ENCODE peak calls at places on chromosomes 1 and 21, in seven cellular contexts. G, T, X, C, Z, I and U are unnamed samples.

GRCh38 chr21:14916676-14917141 is 148.1 kb downstream of the NRIP1 start:
- DNase-seq in X (no peak), T (no peak), C (no peak), G (no peak), Z (peak), I (no peak), U (no peak)

GRCh38 chr1:231512147-231512698 is 16.2 kb upstream of the TSNAX start:
- DNase-seq in T (no peak), C (no peak), X (no peak), I (no peak), G (no peak), Z (peak), U (no peak)

GRCh38 chr21:41868062-41868710 is 11.0 kb downstream of the PRDM15 start:
- DNase-seq in C (no peak), Z (peak), I (peak), X (no peak), T (no peak), G (no peak), U (no peak)

GRCh38 chr1:89808429-89809117 is 12.3 kb upstream of the LRRC8D start:
- DNase-seq in T (no peak), G (no peak), C (no peak), I (no peak), X (no peak), Z (peak), U (no peak)

GRCh38 chr21:37463083-37463780 is 96.7 kb downstream of the DYRK1A start:
- DNase-seq in C (no peak), X (no peak), G (no peak), Z (peak), T (no peak), I (no peak), U (no peak)

GRCh38 chr1:163263818-163264217 is 57.9 kb upstream of the NUF2 start:
- DNase-seq in C (no peak), I (no peak), G (no peak), Z (no peak), X (no peak), T (no peak), U (no peak)

GRCh38 chr1:69739181-69739580 is 171.5 kb downstream of the LRRC7 start:
- DNase-seq in C (no peak), Z (no peak), I (no peak), X (no peak), G (no peak), T (no peak), U (no peak)

GRCh38 chr1:202987922-202988583 is 19.1 kb upstream of the TMEM183A start:
- DNase-seq in G (no peak), Z (no peak), T (no peak), X (no peak), I (no peak), C (no peak), U (no peak)

GRCh38 chr1:28893403-28894102 is 20.8 kb upstream of the EPB41 start:
- DNase-seq in G (no peak), C (no peak), Z (peak), T (no peak), I (peak), X (no peak), U (no peak)

GRCh38 chr1:165224504-165224903 is 132.0 kb downstream of the LMX1A start:
- DNase-seq in I (no peak), Z (no peak), X (no peak), G (no peak), C (no peak), T (no peak), U (no peak)

GRCh38 chr1:192153276-192153675 is 5.0 kb upstream of the RGS18 start:
- DNase-seq in C (no peak), Z (peak), X (no peak), G (no peak), I (no peak), T (no peak), U (no peak)

GRCh38 chr1:114152211-114153050 is 1.2 kb downstream of the SYT6 start:
- DNase-seq in G (peak), C (no peak), Z (peak), X (peak), I (peak), T (no peak), U (no peak)

GRCh38 chr21:36430841-36431240 is 45.6 kb downstream of the CHAF1B start:
- DNase-seq in T (no peak), I (no peak), X (no peak), G (no peak), Z (no peak), C (no peak), U (no peak)

GRCh38 chr1:32464191-32464715 is 619 bp upstream of the ZBTB8B start:
- DNase-seq in G (no peak), C (no peak), T (no peak), X (no peak), I (peak), Z (peak), U (no peak)

GRCh38 chr1:242890211-242890741 is 364.8 kb downstream of the CEP170 start:
- DNase-seq in C (no peak), G (no peak), I (no peak), X (no peak), Z (no peak), T (no peak), U (no peak)

GRCh38 chr1:22259581-22260282 is 116.8 kb upstream of the WNT4 start:
- DNase-seq in Z (peak), T (peak), G (no peak), I (no peak), X (no peak), C (no peak), U (no peak)

GRCh38 chr1:106998431-106999002 is 58.0 kb upstream of the PRMT6 start:
- DNase-seq in C (no peak), G (no peak), X (no peak), T (no peak), Z (no peak), I (no peak), U (no peak)

GRCh38 chr1:32351859-32352745 is 10.2 kb downstream of the FAM229A start:
- DNase-seq in Z (peak), I (no peak), G (no peak), C (peak), T (peak), X (peak), U (no peak)

GRCh38 chr1:218459878-218460277 is 114.7 kb downstream of the TGFB2 start:
- DNase-seq in T (no peak), C (no peak), G (no peak), X (no peak), Z (peak), I (no peak), U (no peak)

GRCh38 chr1:76868916-76869315 is 1.6 kb downstream of the ST6GALNAC5 start:
- DNase-seq in X (peak), G (no peak), T (no peak), I (no peak), C (no peak), Z (no peak), U (no peak)

GRCh38 chr1:192904438-192904895 is 95.6 kb downstream of the RGS2 start:
- DNase-seq in I (no peak), Z (peak), T (no peak), G (no peak), X (no peak), C (no peak), U (no peak)

GRCh38 chr1:185008746-185009360 is 34.5 kb upstream of the NIBAN1 start:
- DNase-seq in C (no peak), X (no peak), Z (no peak), G (no peak), T (no peak), I (no peak), U (no peak)

GRCh38 chr1:116764466-116764896 is 10.3 kb downstream of the CD2 start:
- DNase-seq in G (no peak), C (no peak), I (no peak), T (no peak), X (no peak), Z (no peak), U (no peak)

GRCh38 chr1:22123071-22123390 is 19.9 kb downstream of the WNT4 start:
- DNase-seq in T (no peak), C (no peak), I (peak), X (no peak), Z (no peak), G (no peak), U (no peak)

GRCh38 chr1:180123463-180123936 is 31.2 kb upstream of the QSOX1 start:
- DNase-seq in Z (peak), G (no peak), T (no peak), X (no peak), I (no peak), C (no peak), U (no peak)

GRCh38 chr1:115767403-115767802 is 1.1 kb downstream of the CASQ2 start:
- DNase-seq in X (no peak), I (no peak), C (no peak), T (no peak), G (no peak), Z (no peak), U (no peak)

GRCh38 chr1:181324797-181325616 is 158.3 kb upstream of the CACNA1E start:
- DNase-seq in Z (no peak), I (no peak), C (no peak), T (no peak), G (no peak), X (no peak), U (no peak)

DNA sequence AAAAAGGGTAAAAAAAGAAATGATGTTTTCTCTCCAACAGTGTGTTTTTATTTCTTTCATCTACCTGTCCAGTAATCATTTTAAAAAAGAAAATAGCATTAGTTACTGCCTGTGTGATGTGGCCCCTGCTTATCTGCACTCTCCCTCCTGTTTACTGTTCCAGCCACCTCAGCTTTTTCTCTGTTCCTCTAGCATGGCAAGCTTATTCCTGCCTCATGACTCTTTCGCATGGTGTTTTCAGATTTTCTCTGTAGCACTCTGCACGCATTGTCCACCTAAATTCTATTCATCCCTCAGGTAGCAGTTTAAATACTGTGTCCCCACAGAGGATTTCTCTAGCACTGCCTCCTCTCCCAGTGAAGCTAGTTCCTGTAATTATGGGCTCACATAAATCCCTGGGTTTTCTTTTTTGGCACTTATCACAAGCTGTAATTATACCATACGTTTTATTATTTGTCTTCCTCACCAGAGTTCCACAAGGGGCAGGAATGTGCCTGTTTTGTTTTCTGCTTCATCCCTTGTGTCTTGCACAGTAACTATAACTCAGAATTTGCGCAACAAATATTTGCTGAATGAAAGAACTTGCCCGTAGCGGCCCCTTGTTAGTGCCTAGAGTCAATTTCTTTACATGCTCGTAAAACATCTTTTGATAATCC is 51.4 kb upstream of the LRIG2 start:
- DNase-seq in C (peak), T (no peak), X (no peak), I (no peak), G (no peak), Z (no peak), U (no peak)
- H3K27ac ChIP-seq in C (no peak), T (no peak), X (no peak), I (no peak), G (no peak), Z (no peak), U (no peak)

GRCh38 chr1:84635261-84635848 is 54.9 kb downstream of the SSX2IP start:
- DNase-seq in I (no peak), C (no peak), T (no peak), Z (no peak), G (no peak), X (no peak), U (no peak)

GRCh38 chr1:84632975-84633427 is 57.3 kb downstream of the SSX2IP start:
- DNase-seq in G (no peak), C (no peak), I (no peak), X (no peak), T (peak), Z (peak), U (no peak)

GRCh38 chr1:84634536-84635205 is 55.6 kb downstream of the SSX2IP start:
- DNase-seq in G (no peak), Z (no peak), C (no peak), T (peak), I (no peak), X (no peak), U (no peak)

GRCh38 chr1:84632142-84632541 is 57.9 kb upstream of the CTBS start:
- DNase-seq in C (no peak), X (no peak), T (no peak), Z (no peak), I (no peak), G (no peak), U (no peak)
- H3K27ac ChIP-seq in C (no peak), X (no peak), T (peak), Z (no peak), I (no peak), G (no peak), U (no peak)

GRCh38 chr1:233025566-233025965 is 75.2 kb downstream of the NTPCR start:
- DNase-seq in X (no peak), T (no peak), Z (peak), G (no peak), I (no peak), C (no peak), U (no peak)
- H3K27ac ChIP-seq in X (no peak), T (no peak), Z (no peak), G (no peak), I (no peak), C (no peak), U (no peak)

DNA sequence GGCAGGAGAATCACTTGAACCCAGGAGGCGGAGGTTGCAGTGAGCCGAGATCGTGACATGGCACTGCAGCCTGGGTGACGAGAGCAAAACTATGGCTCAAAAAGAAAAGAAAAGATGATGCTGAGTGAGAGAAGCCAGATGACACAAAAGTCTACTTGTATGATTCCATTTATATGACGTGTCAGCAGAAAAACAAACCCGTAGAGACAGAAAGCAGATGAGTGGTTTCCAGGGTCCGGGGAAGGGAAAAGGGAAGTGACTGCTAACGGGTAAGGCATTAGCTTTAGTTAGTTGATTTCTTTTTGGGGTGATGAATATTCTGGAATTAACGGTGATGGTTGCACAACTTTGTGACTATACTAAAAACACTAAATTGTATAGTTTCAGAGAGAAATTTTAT is 24.6 kb upstream of the ATP5PO start:
- DNase-seq in G (no peak), T (no peak), X (no peak), I (no peak), Z (peak), C (no peak), U (no peak)
- H3K27ac ChIP-seq in G (no peak), T (no peak), X (no peak), I (no peak), Z (no peak), C (no peak), U (no peak)